ENCODE peak calls at places on chromosomes 13 and 19, in five cellular contexts. C is tibial artery, E is body of pancreas, Q is H9, A is heart right ventricle. D is an unnamed sample. For H3K9me3 and H3K4me1, the result is how much of the 10 kb centered on the place peaks cover.

GRCh38 chr13:107864543-107865460 is 350.5 kb downstream of the LIG4 start:
- DNase-seq in A (peak), C (no peak), E (peak), Q (no peak), D (peak)

GRCh38 chr13:113044431-113045114 is 61.0 kb upstream of the F7 start:
- DNase-seq in C (no peak), Q (no peak), E (no peak), A (no peak), D (no peak)

GRCh38 chr13:77143325-77143907 is 116.5 kb upstream of the FBXL3 start:
- DNase-seq in A (no peak), C (no peak), Q (no peak), E (no peak), D (no peak)

GRCh38 chr13:31927219-31927653 is 104.3 kb upstream of the FRY start:
- DNase-seq in A (no peak), C (no peak), Q (no peak), E (peak), D (peak)

GRCh38 chr19:7977723-7978040 is 27.8 kb downstream of the ELAVL1 start:
- DNase-seq in A (no peak), Q (no peak), E (no peak), C (no peak), D (no peak)

GRCh38 chr13:66262330-66262729 is 967.8 kb downstream of the PCDH9 start:
- DNase-seq in E (no peak), Q (no peak), A (no peak), C (no peak), D (no peak)

GRCh38 chr19:30286378-30286777 is 85.8 kb upstream of the ZNF536 start:
- DNase-seq in E (no peak), C (no peak), Q (no peak), A (no peak), D (no peak)

GRCh38 chr19:34838753-34839431 is 65.9 kb upstream of the ZNF599 start:
- DNase-seq in E (peak), C (no peak), A (no peak), Q (peak), D (peak)

GRCh38 chr13:44484562-44485164 is 91.5 kb downstream of the TSC22D1 start:
- DNase-seq in A (no peak), Q (no peak), C (no peak), E (no peak), D (no peak)

GRCh38 chr13:46844431-46844830 is 47.5 kb upstream of the ESD start:
- DNase-seq in C (no peak), Q (no peak), E (no peak), A (no peak), D (no peak)

GRCh38 chr19:1935484-1936208 is 5.3 kb upstream of the CSNK1G2 start:
- DNase-seq in C (no peak), Q (no peak), E (no peak), A (no peak), D (no peak)

GRCh38 chr13:102028846-102029245 is 373.0 kb downstream of the FGF14 start:
- DNase-seq in Q (no peak), C (no peak), A (no peak), E (no peak), D (no peak)

GRCh38 chr13:35140321-35140720 is 198.3 kb downstream of the NBEA start:
- DNase-seq in Q (no peak), A (no peak), E (no peak), C (no peak), D (no peak)

GRCh38 chr19:5307655-5308054 is 33.0 kb downstream of the PTPRS start:
- DNase-seq in Q (no peak), C (no peak), A (no peak), E (no peak), D (no peak)

GRCh38 chr19:5308471-5309437 is 31.9 kb downstream of the PTPRS start:
- DNase-seq in A (peak), Q (no peak), E (peak), C (peak), D (no peak)

GRCh38 chr19:5306531-5306930 is 34.1 kb downstream of the PTPRS start:
- DNase-seq in A (no peak), Q (no peak), E (no peak), C (no peak), D (no peak)

GRCh38 chr19:5312058-5312457 is 28.6 kb downstream of the PTPRS start:
- DNase-seq in A (no peak), Q (no peak), C (no peak), E (no peak), D (no peak)

GRCh38 chr19:5309438-5310204 is 31.0 kb downstream of the PTPRS start:
- DNase-seq in A (no peak), E (no peak), C (no peak), Q (peak), D (peak)
- TF ChIP-seq CTCF in A (no peak), E (no peak), C (no peak), Q (peak), D (peak)

GRCh38 chr19:13579388-13580060 is 73.2 kb upstream of the CACNA1A start:
- DNase-seq in Q (no peak), E (no peak), A (no peak), C (no peak), D (no peak)

GRCh38 chr19:13574933-13575332 is 68.7 kb upstream of the CACNA1A start:
- DNase-seq in C (no peak), A (no peak), E (no peak), Q (peak), D (peak)

GRCh38 chr19:13573268-13573667 is 67.0 kb upstream of the CACNA1A start:
- DNase-seq in A (no peak), Q (peak), C (no peak), E (no peak), D (peak)

GRCh38 chr19:13576726-13577125 is 70.4 kb upstream of the CACNA1A start:
- DNase-seq in E (no peak), A (no peak), C (no peak), Q (no peak), D (no peak)
- H3K9me3 ChIP-seq in E (under half), A (under half), C (under half), Q (under half), D (under half)

GRCh38 chr19:38715540-38715939 is 28.7 kb downstream of the CAPN12 start:
- DNase-seq in E (peak), A (peak), Q (no peak), C (peak), D (no peak)
- H3K4me1 ChIP-seq in E (half or more), A (half or more), Q (under half), C (half or more), D (under half)

GRCh38 chr19:40662925-40663711 is 27.3 kb downstream of the NUMBL start:
- DNase-seq in C (peak), Q (peak), A (peak), E (peak), D (peak)
- TF ChIP-seq CTCF in C (peak), Q (peak), A (peak), E (peak), D (peak)

GRCh38 chr19:23255700-23256099 is 5.5 kb upstream of the ZNF724 start:
- DNase-seq in E (no peak), A (no peak), Q (no peak), C (no peak), D (no peak)

GRCh38 chr19:23254141-23254910 is 4.1 kb upstream of the ZNF724 start:
- DNase-seq in A (no peak), Q (no peak), C (no peak), E (no peak), D (peak)

DNA sequence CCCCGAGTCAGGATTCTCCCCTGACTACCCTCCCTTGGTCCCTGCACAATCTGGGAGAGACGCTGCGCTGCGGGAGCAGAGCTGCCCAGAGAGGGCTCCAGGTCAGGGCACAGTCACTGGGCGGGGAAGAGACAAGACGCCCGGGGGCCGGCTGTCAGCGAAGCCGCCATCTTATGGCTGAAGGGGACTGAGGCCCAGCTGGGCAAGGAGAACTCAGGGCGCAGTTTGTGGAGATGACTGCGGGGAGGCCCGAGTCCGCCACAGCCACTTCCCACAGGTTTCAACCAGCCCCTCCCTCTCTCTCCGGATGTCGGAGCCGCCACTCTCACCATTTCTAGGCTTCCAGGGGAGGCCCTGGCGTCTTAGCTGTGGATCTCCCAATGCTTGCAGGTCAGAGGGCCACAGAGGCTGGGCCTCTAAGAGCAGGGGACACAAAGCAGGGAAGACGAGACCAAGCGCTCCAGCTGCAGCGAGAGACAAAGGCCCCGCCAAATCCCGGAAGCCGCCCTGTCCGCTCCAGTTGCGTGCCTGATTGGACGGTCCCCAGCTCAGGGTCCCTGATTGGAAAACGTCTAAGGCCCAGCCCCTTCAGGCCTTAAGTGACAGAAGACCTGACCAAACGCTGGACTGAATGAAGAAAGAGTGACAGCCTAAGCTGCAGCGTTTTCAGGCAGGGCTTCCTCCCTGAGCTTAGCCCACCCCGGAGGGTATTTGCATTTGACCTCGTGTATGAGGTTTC is at the start of gene ZNF724:
- DNase-seq in C (peak), Q (peak), E (peak), A (peak), D (peak)
- H3K9me3 ChIP-seq in C (under half), Q (under half), E (under half), A (under half), D (under half)

GRCh38 chr19:41323023-41323422 is 13.1 kb downstream of the CCDC97 start:
- DNase-seq in A (no peak), C (no peak), Q (no peak), E (no peak), D (peak)

GRCh38 chr19:41322451-41322850 is 12.5 kb downstream of the CCDC97 start:
- DNase-seq in Q (no peak), C (no peak), E (no peak), A (no peak), D (no peak)

GRCh38 chr19:41324921-41325639 is 15.1 kb downstream of the CCDC97 start:
- DNase-seq in Q (peak), A (peak), C (peak), E (peak), D (peak)

GRCh38 chr19:41324231-41324702 is 14.3 kb downstream of the CCDC97 start:
- DNase-seq in E (no peak), C (no peak), A (no peak), Q (no peak), D (peak)

GRCh38 chr19:41323430-41324125 is 13.6 kb downstream of the CCDC97 start:
- DNase-seq in C (peak), Q (peak), E (peak), A (no peak), D (peak)
- H3K4me1 ChIP-seq in C (half or more), Q (under half), E (under half), A (half or more), D (under half)